ENCODE peak calls at places on chromosomes 7 and 10, in five cellular contexts. One of them, this sample, is unnamed.

GRCh38 chr7:32163141-32163806 is 93.1 kb upstream of the PDE1C start:
- DNase-seq in heart left ventricle: peak
- DNase-seq in GM23338: no peak
- DNase-seq in AG09309: peak
- DNase-seq in fibroblast of mammary gland: peak
- DNase-seq in this sample: peak

GRCh38 chr7:129144095-129144833 is at the start of gene TSPAN33:
- DNase-seq in fibroblast of mammary gland: peak
- DNase-seq in GM23338: peak
- DNase-seq in heart left ventricle: peak
- DNase-seq in AG09309: peak
- DNase-seq in this sample: no peak

GRCh38 chr10:57579926-57580325 is 687.8 kb downstream of the IPMK start:
- DNase-seq in AG09309: no peak
- DNase-seq in GM23338: peak
- DNase-seq in fibroblast of mammary gland: peak
- DNase-seq in heart left ventricle: no peak
- DNase-seq in this sample: no peak

GRCh38 chr7:12895296-12895695 is 207.9 kb downstream of the ARL4A start:
- DNase-seq in heart left ventricle: no peak
- DNase-seq in GM23338: no peak
- DNase-seq in AG09309: peak
- DNase-seq in fibroblast of mammary gland: peak
- DNase-seq in this sample: no peak

GRCh38 chr10:11539191-11539868 is 72.1 kb downstream of the USP6NL start:
- DNase-seq in fibroblast of mammary gland: peak
- DNase-seq in heart left ventricle: no peak
- DNase-seq in AG09309: no peak
- DNase-seq in GM23338: no peak
- DNase-seq in this sample: no peak

GRCh38 chr10:103465411-103466179 is 6.9 kb upstream of the CALHM1 start:
- DNase-seq in GM23338: no peak
- DNase-seq in heart left ventricle: no peak
- DNase-seq in fibroblast of mammary gland: no peak
- DNase-seq in AG09309: no peak
- DNase-seq in this sample: no peak

GRCh38 chr10:58531084-58531695 is 18.5 kb downstream of the BICC1 start:
- DNase-seq in fibroblast of mammary gland: peak
- DNase-seq in heart left ventricle: peak
- DNase-seq in AG09309: peak
- DNase-seq in GM23338: peak
- DNase-seq in this sample: no peak

GRCh38 chr7:145863-146262 is 46.5 kb upstream of the FAM20C start:
- DNase-seq in fibroblast of mammary gland: no peak
- DNase-seq in GM23338: no peak
- DNase-seq in AG09309: no peak
- DNase-seq in heart left ventricle: no peak
- DNase-seq in this sample: no peak

GRCh38 chr10:48523212-48523819 is 81.6 kb downstream of the ARHGAP22 start:
- DNase-seq in GM23338: peak
- DNase-seq in fibroblast of mammary gland: peak
- DNase-seq in heart left ventricle: peak
- DNase-seq in AG09309: peak
- DNase-seq in this sample: peak

GRCh38 chr10:99374526-99374925 is 45.4 kb downstream of the CNNM1 start:
- DNase-seq in AG09309: no peak
- DNase-seq in fibroblast of mammary gland: no peak
- DNase-seq in heart left ventricle: no peak
- DNase-seq in GM23338: no peak
- DNase-seq in this sample: peak

GRCh38 chr7:3436746-3437145 is 135.7 kb downstream of the SDK1 start:
- DNase-seq in AG09309: no peak
- DNase-seq in heart left ventricle: no peak
- DNase-seq in GM23338: no peak
- DNase-seq in fibroblast of mammary gland: peak
- DNase-seq in this sample: peak

GRCh38 chr7:98286093-98286525 is 4.6 kb downstream of the BRI3 start:
- DNase-seq in fibroblast of mammary gland: peak
- DNase-seq in heart left ventricle: peak
- DNase-seq in GM23338: no peak
- DNase-seq in AG09309: no peak
- DNase-seq in this sample: no peak

GRCh38 chr10:114172241-114172640 is 1.8 kb downstream of the CCDC186 start:
- DNase-seq in GM23338: no peak
- DNase-seq in AG09309: no peak
- DNase-seq in fibroblast of mammary gland: peak
- DNase-seq in heart left ventricle: no peak
- DNase-seq in this sample: no peak

GRCh38 chr10:114649217-114649906 is 8.7 kb downstream of the ABLIM1 start:
- DNase-seq in fibroblast of mammary gland: no peak
- DNase-seq in heart left ventricle: no peak
- DNase-seq in GM23338: no peak
- DNase-seq in AG09309: no peak
- DNase-seq in this sample: no peak

GRCh38 chr7:8441602-8442294 is 8.3 kb downstream of the NXPH1 start:
- DNase-seq in fibroblast of mammary gland: no peak
- DNase-seq in GM23338: peak
- DNase-seq in AG09309: no peak
- DNase-seq in heart left ventricle: no peak
- DNase-seq in this sample: no peak

GRCh38 chr10:98045785-98046389 is 15.5 kb upstream of the CRTAC1 start:
- DNase-seq in fibroblast of mammary gland: peak
- DNase-seq in AG09309: no peak
- DNase-seq in GM23338: peak
- DNase-seq in heart left ventricle: peak
- DNase-seq in this sample: no peak

GRCh38 chr10:73576178-73576889 is 14.8 kb downstream of the USP54 start:
- DNase-seq in heart left ventricle: peak
- DNase-seq in GM23338: no peak
- DNase-seq in AG09309: peak
- DNase-seq in fibroblast of mammary gland: peak
- DNase-seq in this sample: no peak

GRCh38 chr10:101018600-101019439 is 12.1 kb downstream of the PDZD7 start:
- DNase-seq in fibroblast of mammary gland: peak
- DNase-seq in AG09309: no peak
- DNase-seq in heart left ventricle: peak
- DNase-seq in GM23338: peak
- DNase-seq in this sample: no peak

GRCh38 chr10:47029181-47029971 is 118.1 kb downstream of the PTPN20 start:
- DNase-seq in GM23338: no peak
- DNase-seq in heart left ventricle: no peak
- DNase-seq in AG09309: no peak
- DNase-seq in fibroblast of mammary gland: no peak
- DNase-seq in this sample: no peak

GRCh38 chr10:20593649-20594048 is 303.5 kb downstream of the NEBL start:
- DNase-seq in AG09309: no peak
- DNase-seq in heart left ventricle: no peak
- DNase-seq in fibroblast of mammary gland: no peak
- DNase-seq in GM23338: peak
- DNase-seq in this sample: no peak

GRCh38 chr7:94174375-94174774 is 170.2 kb upstream of the BET1 start:
- DNase-seq in heart left ventricle: no peak
- DNase-seq in GM23338: no peak
- DNase-seq in fibroblast of mammary gland: no peak
- DNase-seq in AG09309: no peak
- DNase-seq in this sample: no peak

GRCh38 chr7:4190021-4190981 is 491.8 kb upstream of the FOXK1 start:
- DNase-seq in AG09309: no peak
- DNase-seq in heart left ventricle: no peak
- DNase-seq in GM23338: no peak
- DNase-seq in fibroblast of mammary gland: no peak
- DNase-seq in this sample: no peak

GRCh38 chr10:116710021-116710420 is 32.3 kb downstream of the HSPA12A start:
- DNase-seq in fibroblast of mammary gland: no peak
- DNase-seq in GM23338: no peak
- DNase-seq in AG09309: no peak
- DNase-seq in heart left ventricle: no peak
- DNase-seq in this sample: no peak

GRCh38 chr10:34249634-34250033 is 565.5 kb downstream of the PARD3 start:
- DNase-seq in GM23338: peak
- DNase-seq in fibroblast of mammary gland: no peak
- DNase-seq in heart left ventricle: no peak
- DNase-seq in AG09309: no peak
- DNase-seq in this sample: no peak

GRCh38 chr7:137852108-137852507 is 5.3 kb upstream of the DGKI start:
- DNase-seq in AG09309: no peak
- DNase-seq in fibroblast of mammary gland: no peak
- DNase-seq in GM23338: no peak
- DNase-seq in heart left ventricle: no peak
- DNase-seq in this sample: no peak

GRCh38 chr7:82441916-82442478 is 1.6 kb downstream of the CACNA2D1 start:
- DNase-seq in fibroblast of mammary gland: peak
- DNase-seq in AG09309: no peak
- DNase-seq in heart left ventricle: no peak
- DNase-seq in GM23338: peak
- DNase-seq in this sample: no peak

GRCh38 chr7:121442845-121443244 is 46.7 kb upstream of the FAM3C start:
- DNase-seq in GM23338: no peak
- DNase-seq in fibroblast of mammary gland: no peak
- DNase-seq in heart left ventricle: no peak
- DNase-seq in AG09309: no peak
- DNase-seq in this sample: no peak

GRCh38 chr7:23467281-23467680 is 3.0 kb downstream of the IGF2BP3 start:
- DNase-seq in fibroblast of mammary gland: no peak
- DNase-seq in AG09309: no peak
- DNase-seq in GM23338: peak
- DNase-seq in heart left ventricle: no peak
- DNase-seq in this sample: no peak

DNA sequence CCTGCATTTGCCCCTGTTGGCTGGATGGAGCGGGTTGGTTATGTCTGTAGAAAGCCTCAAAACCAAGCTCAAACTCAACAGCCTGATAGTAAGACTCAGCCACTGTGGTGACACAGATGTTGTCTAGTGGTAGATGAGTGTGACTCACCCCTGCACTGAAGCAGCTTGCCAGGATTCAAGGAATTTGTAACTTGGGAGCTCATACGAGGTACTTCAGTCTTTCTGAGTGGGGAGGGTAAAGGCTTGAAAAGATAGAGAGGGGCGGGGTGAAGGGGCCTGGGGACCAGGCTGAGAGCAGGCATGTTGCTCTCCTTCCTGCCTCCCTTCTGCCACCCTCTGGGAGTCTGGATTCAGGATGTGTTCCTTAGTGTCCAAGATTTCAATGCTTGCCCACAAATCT is 22.9 kb upstream of the AQP1 start:
- DNase-seq in AG09309: peak
- DNase-seq in GM23338: no peak
- DNase-seq in heart left ventricle: no peak
- DNase-seq in fibroblast of mammary gland: peak
- DNase-seq in this sample: no peak
- TF ChIP-seq CTCF in AG09309: peak
- TF ChIP-seq CTCF in GM23338: no peak
- TF ChIP-seq CTCF in heart left ventricle: no peak
- TF ChIP-seq CTCF in fibroblast of mammary gland: no peak
- TF ChIP-seq CTCF in this sample: no peak

DNA sequence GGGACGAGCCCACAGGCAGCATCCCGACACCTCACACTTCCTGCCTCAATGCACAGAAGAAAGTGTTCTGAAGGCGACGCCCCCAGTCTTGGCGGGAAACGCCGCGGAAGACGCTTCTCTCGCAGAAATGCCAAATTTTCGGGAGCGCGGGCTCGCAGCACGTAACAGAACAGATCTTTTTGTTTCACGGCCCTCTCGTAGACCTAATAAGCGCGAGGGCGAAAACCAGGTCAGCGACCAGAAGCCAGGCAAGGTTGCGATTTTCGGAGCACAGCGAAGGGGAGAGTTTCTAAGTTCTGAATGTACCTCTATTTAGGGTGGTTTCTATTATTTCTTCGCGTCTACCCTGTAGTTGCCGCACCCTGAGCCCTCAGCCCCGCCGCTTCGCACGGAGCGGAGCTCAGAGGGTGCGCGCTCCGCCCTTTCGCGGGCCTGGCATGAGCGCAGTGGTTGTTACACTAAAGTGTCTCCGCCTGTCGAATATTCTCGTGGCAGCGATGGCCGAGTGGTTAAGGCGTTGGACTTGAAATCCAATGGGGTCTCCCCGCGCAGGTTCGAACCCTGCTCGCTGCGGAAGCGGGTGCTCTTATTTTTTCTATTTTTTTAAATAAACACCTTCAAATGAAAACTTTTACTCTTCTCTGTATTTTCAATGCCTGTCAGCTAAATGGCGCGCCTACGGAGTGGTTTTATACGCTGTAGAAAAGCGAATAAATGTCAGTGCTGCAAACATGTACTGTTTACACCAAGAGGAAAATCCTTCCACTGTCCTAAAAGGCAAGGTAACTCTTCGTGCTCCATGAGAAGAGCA is 68.2 kb upstream of the CTNNA3 start:
- DNase-seq in heart left ventricle: peak
- DNase-seq in AG09309: peak
- DNase-seq in fibroblast of mammary gland: peak
- DNase-seq in GM23338: peak
- DNase-seq in this sample: peak
- H3K4me3 ChIP-seq in heart left ventricle: peak
- H3K4me3 ChIP-seq in AG09309: peak
- H3K4me3 ChIP-seq in fibroblast of mammary gland: peak
- H3K4me3 ChIP-seq in GM23338: peak
- H3K4me3 ChIP-seq in this sample: peak

GRCh38 chr10:132900211-132900756 is 42.1 kb downstream of the CFAP46 start:
- DNase-seq in heart left ventricle: no peak
- DNase-seq in fibroblast of mammary gland: no peak
- DNase-seq in AG09309: no peak
- DNase-seq in GM23338: no peak
- DNase-seq in this sample: no peak

GRCh38 chr10:132899054-132899750 is 43.2 kb downstream of the CFAP46 start:
- DNase-seq in GM23338: no peak
- DNase-seq in AG09309: no peak
- DNase-seq in heart left ventricle: no peak
- DNase-seq in fibroblast of mammary gland: no peak
- DNase-seq in this sample: no peak

GRCh38 chr10:132898391-132899053 is 43.8 kb downstream of the CFAP46 start:
- DNase-seq in heart left ventricle: no peak
- DNase-seq in GM23338: no peak
- DNase-seq in fibroblast of mammary gland: no peak
- DNase-seq in AG09309: no peak
- DNase-seq in this sample: no peak

GRCh38 chr10:132901351-132901750 is 41.0 kb downstream of the CFAP46 start:
- DNase-seq in AG09309: no peak
- DNase-seq in heart left ventricle: no peak
- DNase-seq in GM23338: no peak
- DNase-seq in fibroblast of mammary gland: no peak
- DNase-seq in this sample: no peak

GRCh38 chr10:132899751-132900065 is 42.7 kb downstream of the CFAP46 start:
- DNase-seq in GM23338: no peak
- DNase-seq in fibroblast of mammary gland: no peak
- DNase-seq in AG09309: no peak
- DNase-seq in heart left ventricle: no peak
- DNase-seq in this sample: no peak
- TF ChIP-seq CTCF in GM23338: no peak
- TF ChIP-seq CTCF in fibroblast of mammary gland: no peak
- TF ChIP-seq CTCF in AG09309: no peak
- TF ChIP-seq CTCF in heart left ventricle: no peak
- TF ChIP-seq CTCF in this sample: no peak

DNA sequence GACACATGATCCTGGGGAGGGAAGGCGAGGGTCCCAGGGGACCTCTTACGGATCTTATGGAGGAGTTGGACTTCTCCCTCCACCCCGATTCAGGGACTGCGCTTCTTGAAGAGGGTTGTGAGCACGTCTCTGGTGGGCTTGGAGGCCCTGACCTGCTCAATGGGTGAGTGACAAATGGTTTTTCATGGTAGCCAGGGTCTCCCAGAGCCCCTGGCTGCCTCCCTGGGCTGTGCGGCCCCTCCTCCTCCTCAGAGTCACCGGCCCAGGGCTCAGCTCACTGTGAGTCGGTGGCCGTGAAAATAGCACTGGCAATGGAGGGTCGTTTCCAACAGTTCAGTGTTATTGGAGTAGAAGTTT is 26.6 kb downstream of the INPP5A start:
- DNase-seq in heart left ventricle: no peak
- DNase-seq in GM23338: no peak
- DNase-seq in fibroblast of mammary gland: no peak
- DNase-seq in AG09309: no peak
- DNase-seq in this sample: no peak
- H3K4me3 ChIP-seq in heart left ventricle: no peak
- H3K4me3 ChIP-seq in GM23338: no peak
- H3K4me3 ChIP-seq in fibroblast of mammary gland: no peak
- H3K4me3 ChIP-seq in AG09309: no peak
- H3K4me3 ChIP-seq in this sample: no peak